ENCODE peak calls at places on chromosomes 16 and 17, in nine cellular contexts. T is G401; J is AG09319; S is GM19239; V is activated CD4-positive, alpha-beta T cell treated with anti-CD3 and anti-CD28 coated beads for 36 hours; N is CD4-positive, alpha-beta T cell; F is T-helper 2 cell; O is GM04504; R is WTC11. Y is an unnamed sample.
A peak's percentile ranks its signal among the peaks of the same experiment; 100 is the strongest.

GRCh38 chr17:32813021-32813420 is 63.9 kb downstream of the MYO1D start:
- DNase-seq in O (peak; percentile 47), S (no peak), N (no peak), F (no peak), T (no peak), J (peak; percentile 38), R (no peak), V (no peak), Y (no peak)

GRCh38 chr17:348692-349425 is 3.7 kb downstream of the RPH3AL start:
- DNase-seq in T (no peak), O (no peak), N (no peak), S (no peak), F (no peak), V (no peak), J (no peak), R (no peak), Y (no peak)

GRCh38 chr16:70252355-70252988 is 732 bp upstream of the EXOSC6 start:
- DNase-seq in S (no peak), R (peak; percentile 77), V (peak; percentile 52), O (no peak), T (peak; percentile 25), N (no peak), F (no peak), J (no peak), Y (no peak)

GRCh38 chr17:46063239-46063638 is 64.2 kb downstream of the STH start:
- DNase-seq in J (no peak), O (peak; percentile 74), R (no peak), T (no peak), V (no peak), S (no peak), F (no peak), N (no peak), Y (no peak)

GRCh38 chr17:4605826-4606225 is 21.5 kb downstream of the SMTNL2 start:
- DNase-seq in J (no peak), S (no peak), R (no peak), T (no peak), V (no peak), F (no peak), O (no peak), N (no peak), Y (no peak)

GRCh38 chr16:85729452-85729851 is 21.4 kb downstream of the C16orf74 start:
- DNase-seq in N (no peak), J (no peak), O (no peak), F (no peak), T (no peak), V (no peak), S (no peak), R (no peak), Y (no peak)

GRCh38 chr16:38941-39892 is 14.2 kb downstream of the POLR3K start:
- DNase-seq in J (no peak), V (peak; percentile 64), O (no peak), S (peak; percentile 86), N (peak; percentile 44), F (no peak), R (no peak), T (no peak), Y (no peak)

GRCh38 chr17:3049705-3050295 is 13.6 kb downstream of the OR1D5 start:
- DNase-seq in O (no peak), F (no peak), S (no peak), N (no peak), T (no peak), R (no peak), V (no peak), J (no peak), Y (no peak)

GRCh38 chr16:29862383-29862883 is 593 bp downstream of the CDIPT start:
- DNase-seq in S (no peak), F (no peak), T (peak; percentile 75), O (no peak), V (no peak), J (no peak), N (no peak), R (no peak), Y (no peak)

GRCh38 chr17:6910987-6911603 is 79.6 kb upstream of the TEKT1 start:
- DNase-seq in J (no peak), V (no peak), F (no peak), N (no peak), S (no peak), O (no peak), T (peak; percentile 42), R (no peak), Y (peak; percentile 13)

GRCh38 chr16:86581458-86581857 is 3.1 kb downstream of the FOXL1 start:
- DNase-seq in N (no peak), S (no peak), J (no peak), T (no peak), V (no peak), R (no peak), F (no peak), O (no peak), Y (no peak)

GRCh38 chr17:79306688-79307323 is 232.2 kb downstream of the ENGASE start:
- DNase-seq in R (no peak), F (no peak), N (no peak), J (no peak), T (peak; percentile 84), V (no peak), S (no peak), O (no peak), Y (no peak)

GRCh38 chr16:29809850-29810698 is 1.9 kb upstream of the PRRT2 start:
- DNase-seq in V (peak; percentile 63), S (no peak), O (no peak), F (no peak), J (no peak), R (no peak), N (peak; percentile 48), T (no peak), Y (no peak)

GRCh38 chr16:9969580-9969979 is 212.6 kb downstream of the GRIN2A start:
- DNase-seq in F (no peak), V (no peak), T (no peak), O (no peak), S (no peak), J (no peak), R (no peak), N (no peak), Y (no peak)

GRCh38 chr17:2018716-2019490 is 6.2 kb downstream of the RTN4RL1 start:
- DNase-seq in F (no peak), O (no peak), N (no peak), R (no peak), T (peak; percentile 83), S (no peak), J (no peak), V (no peak), Y (no peak)

GRCh38 chr17:66347661-66348604 is 45.5 kb downstream of the PRKCA start:
- DNase-seq in S (no peak), R (no peak), J (no peak), V (peak; percentile 53), N (no peak), F (no peak), O (no peak), T (no peak), Y (no peak)

GRCh38 chr16:26598061-26598460 is 468.7 kb upstream of the C16orf82 start:
- DNase-seq in T (no peak), N (peak; percentile 34), S (no peak), F (peak; percentile 13), J (no peak), V (peak; percentile 83), R (no peak), O (no peak), Y (no peak)

GRCh38 chr16:83971165-83972130 is 3.4 kb downstream of the NECAB2 start:
- DNase-seq in F (no peak), V (no peak), O (no peak), J (no peak), S (no peak), T (no peak), R (no peak), N (no peak), Y (no peak)

GRCh38 chr16:22685162-22685830 is 128.7 kb upstream of the HS3ST2 start:
- DNase-seq in S (no peak), O (no peak), T (no peak), F (no peak), J (no peak), N (no peak), R (no peak), V (no peak), Y (no peak)

GRCh38 chr16:4891886-4892216 is 44.6 kb downstream of the UBN1 start:
- DNase-seq in S (no peak), O (no peak), F (no peak), J (no peak), R (no peak), V (no peak), T (no peak), N (no peak), Y (no peak)

GRCh38 chr16:61726125-61726524 is 310.1 kb downstream of the CDH8 start:
- DNase-seq in F (no peak), V (no peak), N (no peak), O (no peak), J (no peak), R (no peak), S (no peak), T (no peak), Y (no peak)